ENCODE peak calls at places on chromosomes 16 and 17, in eight cellular contexts. X, Z, A, Q, I, E, J and U are unnamed samples.

GRCh38 chr17:9890124-9890523 is 14.9 kb downstream of the RCVRN start:
- DNase-seq in X (no peak), Z (peak), J (no peak), I (peak), A (no peak), E (peak), Q (peak), U (peak)

GRCh38 chr17:34584805-34585416 is 5.5 kb downstream of the TMEM132E start:
- DNase-seq in I (no peak), A (peak), X (no peak), J (no peak), E (peak), Q (peak), Z (no peak), U (peak)

GRCh38 chr17:34171245-34171818 is 83.8 kb upstream of the CCL2 start:
- DNase-seq in A (peak), I (peak), X (peak), E (peak), J (peak), Z (peak), Q (peak), U (peak)

GRCh38 chr16:88782454-88783390 is 2.3 kb downstream of the PIEZO1 start:
- DNase-seq in E (no peak), X (no peak), J (peak), Z (peak), I (no peak), A (no peak), Q (peak), U (no peak)

GRCh38 chr17:31068291-31068690 is 26.5 kb upstream of the NF1 start:
- DNase-seq in Q (no peak), A (no peak), Z (no peak), E (peak), X (peak), I (peak), J (peak), U (peak)

GRCh38 chr17:13888043-13888442 is 181.3 kb upstream of the COX10 start:
- DNase-seq in A (no peak), I (no peak), E (no peak), Q (no peak), X (peak), Z (no peak), J (no peak), U (no peak)

GRCh38 chr16:14148569-14148968 is 77.5 kb downstream of the MRTFB start:
- DNase-seq in E (no peak), X (no peak), I (no peak), J (no peak), Q (no peak), Z (no peak), A (no peak), U (peak)

GRCh38 chr16:17211797-17212196 is 259.0 kb downstream of the XYLT1 start:
- DNase-seq in Q (no peak), E (peak), I (no peak), A (no peak), Z (peak), J (no peak), X (no peak), U (peak)

GRCh38 chr16:83818276-83818675 is 10.5 kb downstream of the HSBP1 start:
- DNase-seq in Q (no peak), Z (no peak), I (no peak), J (no peak), X (no peak), A (no peak), E (no peak), U (no peak)

GRCh38 chr17:46976626-46977270 is 2.3 kb downstream of the RPRML start:
- DNase-seq in I (no peak), X (peak), Q (no peak), E (peak), A (no peak), Z (no peak), J (no peak), U (no peak)

GRCh38 chr16:23670137-23670776 is 8.4 kb upstream of the PLK1 start:
- DNase-seq in X (no peak), Q (peak), I (no peak), E (no peak), J (no peak), A (no peak), Z (no peak), U (no peak)

GRCh38 chr17:74118504-74118903 is 85.0 kb upstream of the RPL38 start:
- DNase-seq in A (no peak), I (peak), X (peak), Z (peak), J (no peak), E (no peak), Q (no peak), U (no peak)

GRCh38 chr17:27915715-27916114 is 22.6 kb upstream of the LYRM9 start:
- DNase-seq in X (no peak), I (no peak), Q (no peak), Z (no peak), J (no peak), A (peak), E (no peak), U (no peak)

GRCh38 chr16:30119428-30119827 is 3.6 kb downstream of the MAPK3 start:
- DNase-seq in I (no peak), Q (no peak), X (no peak), J (no peak), A (no peak), Z (no peak), E (no peak), U (no peak)

GRCh38 chr16:49748322-49748721 is 107.6 kb downstream of the ZNF423 start:
- DNase-seq in J (no peak), Q (no peak), X (peak), I (no peak), E (no peak), A (no peak), Z (no peak), U (no peak)

GRCh38 chr16:66127459-66128362 is 238.8 kb upstream of the CDH5 start:
- DNase-seq in E (peak), J (no peak), Z (peak), X (no peak), I (peak), A (no peak), Q (no peak), U (no peak)

GRCh38 chr16:25143898-25144297 is 32.4 kb downstream of the LCMT1 start:
- DNase-seq in E (no peak), Q (no peak), J (no peak), I (no peak), Z (no peak), X (no peak), A (no peak), U (peak)

GRCh38 chr16:78005881-78006280 is 16.5 kb upstream of the CLEC3A start:
- DNase-seq in E (no peak), Q (no peak), A (peak), J (no peak), X (no peak), I (peak), Z (no peak), U (peak)

GRCh38 chr17:40104570-40105471 is 4.4 kb upstream of the NR1D1 start:
- DNase-seq in E (no peak), Z (no peak), Q (no peak), I (no peak), X (no peak), A (no peak), J (no peak), U (no peak)

GRCh38 chr17:2398655-2399571 is 1.9 kb downstream of the MNT start:
- DNase-seq in X (no peak), J (peak), A (peak), Q (no peak), I (no peak), E (peak), Z (no peak), U (peak)

GRCh38 chr17:60240290-60240689 is 90.5 kb downstream of the CA4 start:
- DNase-seq in J (no peak), A (no peak), E (no peak), Z (no peak), X (no peak), Q (no peak), I (no peak), U (no peak)

GRCh38 chr17:17109896-17110295 is 67.6 kb downstream of the MPRIP start:
- DNase-seq in E (peak), A (no peak), Q (no peak), X (no peak), I (no peak), J (no peak), Z (no peak), U (no peak)

GRCh38 chr16:27168790-27169189 is 34.5 kb upstream of the KDM8 start:
- DNase-seq in A (no peak), J (no peak), Q (no peak), X (no peak), I (no peak), E (no peak), Z (no peak), U (no peak)

GRCh38 chr17:18225562-18226283 is at the start of gene LLGL1:
- DNase-seq in I (peak), E (no peak), A (no peak), X (no peak), J (no peak), Q (peak), Z (no peak), U (no peak)

GRCh38 chr17:39623356-39623950 is 3.3 kb upstream of the PPP1R1B start:
- DNase-seq in J (peak), Q (peak), X (peak), E (peak), I (peak), Z (peak), A (peak), U (peak)

GRCh38 chr17:50278526-50279180 is 4.4 kb downstream of the TMEM92 start:
- DNase-seq in I (no peak), E (no peak), X (no peak), Z (no peak), J (no peak), Q (no peak), A (no peak), U (no peak)

GRCh38 chr17:12732366-12732765 is 56.9 kb upstream of the ARHGAP44 start:
- DNase-seq in I (no peak), J (no peak), X (no peak), A (no peak), E (no peak), Q (no peak), Z (no peak), U (no peak)

GRCh38 chr16:31331807-31332301 is 23.1 kb upstream of the ITGAX start:
- DNase-seq in J (no peak), Z (no peak), A (no peak), I (no peak), X (no peak), E (no peak), Q (no peak), U (no peak)

GRCh38 chr17:74825003-74825627 is 34.6 kb downstream of the GRIN2C start:
- DNase-seq in Q (no peak), E (no peak), A (no peak), J (no peak), I (no peak), X (no peak), Z (no peak), U (no peak)